ENCODE peak calls at places on chromosomes 13 and 19, in five cellular contexts. E is left ventricle myocardium inferior, B is upper lobe of left lung, D is right lobe of liver, V is fibroblast of lung. X is an unnamed sample. For H3K27me3, the result is how much of the 10 kb centered on the place peaks cover.

GRCh38 chr13:102597029-102598015 is 536 bp downstream of the TPP2 start:
- DNase-seq in D (peak), B (peak), V (peak), E (peak), X (peak)

GRCh38 chr19:16026756-16027155 is 49.5 kb upstream of the TPM4 start:
- DNase-seq in V (no peak), B (no peak), E (no peak), D (no peak), X (no peak)

GRCh38 chr19:44808463-44809371 is at the start of gene BCAM:
- DNase-seq in E (peak), D (peak), B (peak), V (peak), X (peak)

GRCh38 chr13:111365149-111366005 is 44.9 kb downstream of the TEX29 start:
- DNase-seq in E (no peak), V (no peak), D (no peak), B (no peak), X (no peak)

GRCh38 chr19:15252398-15253018 is 20.3 kb upstream of the EPHX3 start:
- DNase-seq in B (no peak), V (peak), E (no peak), D (no peak), X (no peak)

GRCh38 chr19:45418812-45419211 is 4.9 kb downstream of the ERCC1 start:
- DNase-seq in B (no peak), E (no peak), V (no peak), D (no peak), X (no peak)

GRCh38 chr19:4513248-4513647 is 5.0 kb downstream of the PLIN4 start:
- DNase-seq in B (peak), E (no peak), V (no peak), D (no peak), X (no peak)

GRCh38 chr19:31349160-31349881 is at the start of gene TSHZ3:
- DNase-seq in D (peak), E (peak), V (peak), B (peak), X (peak)

GRCh38 chr19:19427935-19428334 is 22.5 kb downstream of the GATAD2A start:
- DNase-seq in E (no peak), D (no peak), V (no peak), B (no peak), X (no peak)

GRCh38 chr19:5967994-5968430 is 9.9 kb downstream of the RANBP3 start:
- DNase-seq in V (peak), D (no peak), B (no peak), E (peak), X (no peak)

GRCh38 chr13:44273991-44274810 is 99.4 kb upstream of the SERP2 start:
- DNase-seq in E (no peak), B (no peak), D (no peak), V (peak), X (no peak)

GRCh38 chr19:35507561-35507960 is 5.9 kb downstream of the DMKN start:
- DNase-seq in D (no peak), B (no peak), V (no peak), E (no peak), X (no peak)

GRCh38 chr19:6674868-6675305 is 4.9 kb upstream of the TNFSF14 start:
- DNase-seq in D (peak), V (peak), B (no peak), E (peak), X (no peak)

GRCh38 chr19:35116085-35116801 is 620 bp downstream of the FXYD3 start:
- DNase-seq in V (no peak), E (no peak), B (no peak), D (no peak), X (no peak)

DNA sequence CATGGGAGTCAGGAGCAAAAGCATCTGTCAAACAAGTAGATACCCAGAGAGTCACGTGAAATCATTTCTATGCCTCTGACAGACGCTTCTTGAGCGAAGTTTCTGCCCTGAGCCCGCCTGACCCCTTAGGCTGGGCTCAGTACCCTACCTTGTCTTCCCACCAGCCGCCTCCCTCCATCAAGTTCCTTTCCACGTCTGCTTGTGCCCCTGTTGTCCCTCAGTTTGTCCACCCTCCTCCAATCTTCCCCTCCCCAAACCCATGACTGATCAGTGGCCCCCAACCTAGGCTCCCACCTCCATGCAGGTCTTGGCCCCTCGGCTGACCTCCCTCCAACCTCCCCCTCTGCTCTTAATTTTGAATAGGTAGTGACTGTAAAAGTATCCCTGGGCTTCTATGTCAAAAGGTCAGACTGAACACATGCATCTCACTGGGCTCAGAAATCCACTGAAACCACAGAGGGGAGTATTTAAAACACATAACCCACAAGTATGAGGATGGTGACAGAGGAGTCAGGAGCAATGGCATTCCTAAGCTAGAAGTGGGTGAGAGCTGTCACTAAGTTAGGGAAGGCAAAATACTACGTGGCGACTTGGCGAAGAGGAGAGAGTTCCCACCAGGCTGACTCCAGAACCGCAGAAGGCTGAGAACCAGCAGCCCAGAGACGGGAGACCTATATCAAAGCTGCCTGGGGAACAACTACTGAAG is 1.7 kb upstream of the ZNF446 start:
- DNase-seq in D (no peak), B (no peak), V (peak), E (no peak), X (no peak)
- H3K27ac ChIP-seq in D (no peak), B (no peak), V (peak), E (no peak), X (no peak)

DNA sequence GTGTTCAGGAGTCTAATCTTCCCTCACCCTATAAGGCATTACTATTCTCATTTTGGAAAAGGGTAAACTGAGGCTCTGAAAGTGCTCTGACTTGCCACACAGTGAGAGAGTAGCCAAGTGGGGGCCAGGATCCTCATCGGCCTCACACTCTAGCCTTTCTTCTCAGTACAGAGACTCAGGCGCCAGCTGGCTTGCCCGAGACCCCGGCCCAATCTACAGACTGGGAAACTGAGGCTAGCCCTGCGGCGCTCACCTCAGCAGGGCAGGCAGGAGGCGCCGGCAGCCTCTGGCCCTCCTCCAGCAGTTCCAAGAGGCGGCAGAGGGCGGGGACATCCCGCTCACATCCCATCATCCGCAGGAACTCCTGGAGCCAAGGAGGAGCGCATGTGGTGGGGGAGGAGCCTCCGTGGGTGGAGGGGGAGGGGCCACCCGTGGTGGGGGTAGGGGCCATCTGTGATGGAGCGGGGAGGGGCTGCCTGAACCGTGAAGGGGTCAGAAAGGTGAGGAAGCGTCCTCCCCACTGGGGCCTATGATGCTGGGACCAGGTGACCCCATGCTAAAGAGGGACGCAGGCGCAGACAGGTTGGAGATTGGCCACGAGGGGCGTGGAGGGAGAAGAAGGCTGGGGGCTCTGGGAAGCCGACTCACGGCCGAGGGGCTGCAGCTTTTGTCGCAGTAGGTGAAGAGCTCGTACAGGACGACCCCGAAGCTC is 8.7 kb upstream of the INSL3 start:
- DNase-seq in E (no peak), V (peak), B (peak), D (no peak), X (no peak)
- TF ChIP-seq CTCF in E (no peak), V (no peak), B (no peak), D (no peak), X (no peak)

GRCh38 chr13:75353786-75354193 is 128.2 kb downstream of the TBC1D4 start:
- DNase-seq in V (no peak), B (no peak), D (no peak), E (no peak), X (no peak)
- H3K27me3 ChIP-seq in V (under half), B (under half), D (under half), E (under half), X (under half)

GRCh38 chr13:73714522-73714921 is 419.7 kb downstream of the KLF12 start:
- DNase-seq in E (no peak), V (no peak), B (no peak), D (no peak), X (no peak)
- H3K27ac ChIP-seq in E (no peak), V (no peak), B (peak), D (no peak), X (no peak)

GRCh38 chr13:41199526-41199925 is 5.2 kb upstream of the KBTBD7 start:
- DNase-seq in B (no peak), D (no peak), V (no peak), E (no peak), X (no peak)

GRCh38 chr13:41196011-41196410 is 1.6 kb upstream of the KBTBD7 start:
- DNase-seq in V (no peak), E (no peak), B (no peak), D (no peak), X (no peak)

GRCh38 chr13:41193919-41194824 is at the start of gene KBTBD7:
- DNase-seq in B (peak), E (peak), V (peak), D (peak), X (peak)

GRCh38 chr13:41199061-41199460 is 4.7 kb upstream of the KBTBD7 start:
- DNase-seq in D (no peak), V (no peak), B (no peak), E (no peak), X (no peak)

DNA sequence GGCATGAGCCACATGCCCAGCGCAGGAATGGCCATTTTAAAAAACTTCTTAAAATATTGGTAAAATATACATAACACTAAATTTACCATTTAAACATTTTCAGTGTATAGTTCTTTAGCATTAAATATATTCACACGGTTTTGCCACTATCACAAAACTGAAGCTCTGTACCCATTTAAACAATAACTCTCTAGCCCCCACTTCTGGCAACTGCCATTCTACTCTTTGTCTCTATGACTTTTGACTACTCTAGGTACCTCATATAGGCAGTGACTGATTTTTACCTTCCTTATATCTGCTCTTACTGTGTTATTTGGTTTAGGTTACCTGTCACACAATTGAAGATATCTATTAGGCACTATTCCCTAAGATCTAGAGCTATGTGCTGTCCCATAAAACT is 2.3 kb upstream of the KBTBD7 start:
- DNase-seq in V (no peak), B (no peak), E (no peak), D (no peak), X (no peak)
- TF ChIP-seq CTCF in V (no peak), B (no peak), E (no peak), D (no peak), X (no peak)

DNA sequence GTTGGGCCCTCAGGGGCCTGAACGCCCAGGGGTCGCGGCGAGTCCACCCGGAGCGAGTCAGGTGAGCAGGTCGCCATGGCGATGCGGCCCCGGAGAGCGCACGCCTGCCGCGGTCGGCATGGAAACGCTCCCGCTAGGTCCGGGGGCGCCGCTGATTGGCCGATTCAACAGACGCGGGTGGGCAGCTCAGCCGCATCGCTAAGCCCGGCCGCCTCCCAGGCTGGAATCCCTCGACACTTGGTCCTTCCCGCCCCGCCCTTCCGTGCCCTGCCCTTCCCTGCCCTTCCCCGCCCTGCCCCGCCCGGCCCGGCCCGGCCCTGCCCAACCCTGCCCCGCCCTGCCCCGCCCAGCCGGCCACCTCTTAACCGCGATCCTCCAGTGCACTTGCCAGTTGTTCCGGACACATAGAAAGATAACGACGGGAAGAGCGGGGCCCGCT is at the start of gene CCNA1:
- DNase-seq in V (no peak), E (peak), B (no peak), D (no peak), X (peak)
- H3K27me3 ChIP-seq in V (under half), E (half or more), B (under half), D (under half), X (under half)

GRCh38 chr19:29002336-29002735 is 210.6 kb downstream of the UQCRFS1 start:
- DNase-seq in B (no peak), V (no peak), D (no peak), E (no peak), X (no peak)

GRCh38 chr19:29004796-29005195 is 208.2 kb downstream of the UQCRFS1 start:
- DNase-seq in E (no peak), V (no peak), D (no peak), B (no peak), X (no peak)

GRCh38 chr19:29010276-29010675 is 202.7 kb downstream of the UQCRFS1 start:
- DNase-seq in D (no peak), V (no peak), E (no peak), B (no peak), X (no peak)

GRCh38 chr19:29003641-29004409 is 209.1 kb downstream of the UQCRFS1 start:
- DNase-seq in V (no peak), D (no peak), E (no peak), B (no peak), X (no peak)

GRCh38 chr19:29006057-29006735 is 206.8 kb downstream of the UQCRFS1 start:
- DNase-seq in B (no peak), D (no peak), V (no peak), E (no peak), X (no peak)
- H3K27ac ChIP-seq in B (no peak), D (no peak), V (no peak), E (no peak), X (no peak)

GRCh38 chr19:29524201-29524911 is 1.4 kb upstream of the VSTM2B start:
- DNase-seq in D (peak), E (peak), V (no peak), B (no peak), X (no peak)
- TF ChIP-seq CTCF in D (no peak), E (no peak), V (no peak), B (no peak), X (no peak)

GRCh38 chr13:94968757-94969086 is 256.4 kb upstream of the SOX21 start:
- DNase-seq in V (peak), B (no peak), E (no peak), D (no peak), X (no peak)
- H3K27me3 ChIP-seq in V (under half), B (under half), E (half or more), D (under half), X (under half)

GRCh38 chr13:81406022-81406421 is 1065.1 kb upstream of the SPRY2 start:
- DNase-seq in V (no peak), E (no peak), B (no peak), D (no peak), X (no peak)
- H3K27ac ChIP-seq in V (no peak), E (no peak), B (no peak), D (no peak), X (no peak)

X was measured in pancreas.